ENCODE peak calls at places on chromosomes 4 and X, in eight cellular contexts. I is RWPE2; R is astrocyte of the hippocampus; F is CD4-positive, alpha-beta T cell; L is NCI-H1417 treated with DMSO at 0.1 percent for 48 hours; K is ACHN; A is left ventricle myocardium inferior; W is psoas muscle. Y is an unnamed sample.
A peak's percentile ranks its signal among the peaks of the same experiment; 100 is the strongest.

GRCh38 chr4:130043796-130044195 is 947.8 kb downstream of the C4orf33 start:
- DNase-seq in A (no peak), L (no peak), F (no peak), W (no peak), K (peak; percentile 73), R (no peak), I (no peak), Y (no peak)

GRCh38 chr4:71526626-71527406 is 188.0 kb downstream of the SLC4A4 start:
- DNase-seq in L (no peak), R (peak; percentile 29), F (no peak), K (no peak), A (no peak), W (no peak), I (no peak), Y (no peak)

GRCh38 chrX:20988118-20988517 is 386.1 kb upstream of the CNKSR2 start:
- DNase-seq in F (no peak), L (no peak), W (no peak), I (no peak), A (no peak), K (no peak), R (peak; percentile 44), Y (no peak)

GRCh38 chr4:85543832-85544231 is 68.9 kb downstream of the ARHGAP24 start:
- DNase-seq in F (no peak), K (no peak), I (no peak), L (no peak), W (no peak), A (no peak), R (peak; percentile 70), Y (no peak)

GRCh38 chr4:158824425-158825274 is 55.8 kb downstream of the FNIP2 start:
- DNase-seq in L (no peak), I (no peak), F (no peak), K (no peak), A (no peak), W (peak; percentile 43), R (peak; percentile 69), Y (no peak)

GRCh38 chrX:8868906-8869305 is 67.7 kb upstream of the FAM9A start:
- DNase-seq in R (peak; percentile 39), L (no peak), I (no peak), F (no peak), A (no peak), K (peak; percentile 23), W (no peak), Y (no peak)

GRCh38 chrX:153601511-153602110 is 2.7 kb upstream of the CCNQ start:
- DNase-seq in F (no peak), A (no peak), L (no peak), I (no peak), K (no peak), W (no peak), R (no peak), Y (no peak)

GRCh38 chr4:38815879-38816782 is 11.5 kb upstream of the TLR1 start:
- DNase-seq in A (no peak), L (no peak), R (peak; percentile 31), K (no peak), I (no peak), W (no peak), F (no peak), Y (no peak)

GRCh38 chrX:47854474-47854873 is 17.8 kb downstream of the ZNF81 start:
- DNase-seq in A (peak; percentile 9), K (peak; percentile 0), F (no peak), W (peak; percentile 13), L (no peak), R (peak; percentile 42), I (no peak), Y (peak; percentile 39)

GRCh38 chrX:24148535-24149345 is 789 bp upstream of the ZFX start:
- DNase-seq in A (no peak), W (peak; percentile 46), F (peak; percentile 5), L (no peak), R (no peak), I (no peak), K (peak; percentile 29), Y (no peak)

GRCh38 chr4:26701786-26702227 is 117.9 kb downstream of the TBC1D19 start:
- DNase-seq in A (no peak), L (no peak), W (no peak), F (no peak), R (no peak), K (no peak), I (no peak), Y (no peak)

GRCh38 chr4:112145820-112146813 is 863 bp downstream of the FAM241A start:
- DNase-seq in R (peak; percentile 64), F (peak; percentile 25), W (peak; percentile 47), I (peak; percentile 51), K (peak; percentile 44), A (peak; percentile 45), L (no peak), Y (peak; percentile 68)

GRCh38 chr4:117965608-117966007 is 68.7 kb upstream of the NDST3 start:
- DNase-seq in W (no peak), F (no peak), A (no peak), I (no peak), L (no peak), R (peak; percentile 6), K (no peak), Y (no peak)

GRCh38 chrX:71107762-71108360 is 1.3 kb upstream of the CXorf65 start:
- DNase-seq in W (no peak), A (no peak), R (no peak), F (no peak), I (no peak), L (no peak), K (no peak), Y (peak; percentile 21)

GRCh38 chrX:45799576-45799975 is 598.9 kb upstream of the DIPK2B start:
- DNase-seq in A (no peak), I (no peak), K (no peak), R (no peak), F (no peak), W (no peak), L (no peak), Y (no peak)

GRCh38 chr4:153207561-153207960 is 3.3 kb downstream of the TRIM2 start:
- DNase-seq in K (peak; percentile 33), R (peak; percentile 46), W (peak; percentile 33), A (peak; percentile 36), F (no peak), L (no peak), I (no peak), Y (no peak)

GRCh38 chrX:40524423-40524822 is 56.3 kb upstream of the ATP6AP2 start:
- DNase-seq in L (no peak), R (no peak), F (no peak), I (no peak), W (no peak), K (no peak), A (no peak), Y (no peak)

GRCh38 chr4:131302108-131302507 is 1847.0 kb upstream of the PCDH10 start:
- DNase-seq in R (no peak), I (no peak), F (no peak), K (no peak), A (no peak), W (no peak), L (no peak), Y (no peak)

GRCh38 chr4:172202480-172203076 is 389.4 kb downstream of the GALNTL6 start:
- DNase-seq in A (no peak), L (no peak), R (peak; percentile 58), W (no peak), K (peak; percentile 44), F (no peak), I (no peak), Y (no peak)

GRCh38 chr4:139978692-139979091 is 175.3 kb downstream of the MAML3 start:
- DNase-seq in F (no peak), W (no peak), I (no peak), K (no peak), R (no peak), A (no peak), L (no peak), Y (no peak)

GRCh38 chr4:4856071-4857000 is 3.1 kb upstream of the MSX1 start:
- DNase-seq in L (no peak), A (no peak), K (peak; percentile 34), I (peak; percentile 41), R (peak; percentile 45), W (no peak), F (no peak), Y (no peak)

GRCh38 chr4:183241771-183242170 is 78.3 kb downstream of the CLDN22 start:
- DNase-seq in L (no peak), W (no peak), F (no peak), A (no peak), I (no peak), K (no peak), R (peak; percentile 19), Y (no peak)

Y was measured in CD8-positive, alpha-beta memory T cell.